ENCODE peak calls at places on chromosomes 12 and 14, in eight cellular contexts. One of them, this sample, is unnamed.

GRCh38 chr12:82671673-82672195 is 15.0 kb upstream of the TMTC2 start:
- DNase-seq in WTC11: no peak
- DNase-seq in stomach: no peak
- DNase-seq in psoas muscle: no peak
- DNase-seq in endothelial cell: no peak
- DNase-seq in colonic mucosa: no peak
- DNase-seq in GM12865: no peak
- DNase-seq in WERI-Rb-1: no peak
- DNase-seq in this sample: no peak

GRCh38 chr12:88052686-88053085 is 23.5 kb upstream of the C12orf50 start:
- DNase-seq in WTC11: peak
- DNase-seq in stomach: no peak
- DNase-seq in psoas muscle: no peak
- DNase-seq in endothelial cell: peak
- DNase-seq in colonic mucosa: peak
- DNase-seq in GM12865: peak
- DNase-seq in WERI-Rb-1: peak
- DNase-seq in this sample: no peak

GRCh38 chr14:68692216-68692615 is 100.7 kb downstream of the ZFP36L1 start:
- DNase-seq in WTC11: no peak
- DNase-seq in stomach: no peak
- DNase-seq in psoas muscle: no peak
- DNase-seq in endothelial cell: no peak
- DNase-seq in colonic mucosa: no peak
- DNase-seq in GM12865: no peak
- DNase-seq in WERI-Rb-1: no peak
- DNase-seq in this sample: no peak

GRCh38 chr12:121009744-121010143 is 6.5 kb downstream of the C12orf43 start:
- DNase-seq in WTC11: peak
- DNase-seq in stomach: peak
- DNase-seq in psoas muscle: no peak
- DNase-seq in endothelial cell: no peak
- DNase-seq in colonic mucosa: peak
- DNase-seq in GM12865: no peak
- DNase-seq in WERI-Rb-1: peak
- DNase-seq in this sample: no peak

GRCh38 chr12:26121841-26122680 is 2.8 kb downstream of the BHLHE41 start:
- DNase-seq in WTC11: peak
- DNase-seq in stomach: no peak
- DNase-seq in psoas muscle: peak
- DNase-seq in endothelial cell: peak
- DNase-seq in colonic mucosa: peak
- DNase-seq in GM12865: peak
- DNase-seq in WERI-Rb-1: peak
- DNase-seq in this sample: peak

GRCh38 chr12:124532331-124532750 is 35.1 kb downstream of the NCOR2 start:
- DNase-seq in WTC11: no peak
- DNase-seq in stomach: no peak
- DNase-seq in psoas muscle: no peak
- DNase-seq in endothelial cell: no peak
- DNase-seq in colonic mucosa: no peak
- DNase-seq in GM12865: no peak
- DNase-seq in WERI-Rb-1: peak
- DNase-seq in this sample: no peak

GRCh38 chr12:111330800-111331752 is 37.8 kb downstream of the PHETA1 start:
- DNase-seq in WTC11: no peak
- DNase-seq in stomach: no peak
- DNase-seq in psoas muscle: no peak
- DNase-seq in endothelial cell: no peak
- DNase-seq in colonic mucosa: no peak
- DNase-seq in GM12865: peak
- DNase-seq in WERI-Rb-1: peak
- DNase-seq in this sample: peak

GRCh38 chr14:57171903-57172302 is 96.8 kb downstream of the EXOC5 start:
- DNase-seq in WTC11: no peak
- DNase-seq in stomach: no peak
- DNase-seq in psoas muscle: no peak
- DNase-seq in endothelial cell: no peak
- DNase-seq in colonic mucosa: no peak
- DNase-seq in GM12865: no peak
- DNase-seq in WERI-Rb-1: no peak
- DNase-seq in this sample: no peak

GRCh38 chr12:41556176-41556575 is 368.1 kb downstream of the PDZRN4 start:
- DNase-seq in WTC11: no peak
- DNase-seq in stomach: no peak
- DNase-seq in psoas muscle: no peak
- DNase-seq in endothelial cell: no peak
- DNase-seq in colonic mucosa: no peak
- DNase-seq in GM12865: no peak
- DNase-seq in WERI-Rb-1: no peak
- DNase-seq in this sample: no peak

GRCh38 chr12:131840643-131841416 is 12.6 kb downstream of the MMP17 start:
- DNase-seq in WTC11: no peak
- DNase-seq in stomach: no peak
- DNase-seq in psoas muscle: no peak
- DNase-seq in endothelial cell: no peak
- DNase-seq in colonic mucosa: no peak
- DNase-seq in GM12865: no peak
- DNase-seq in WERI-Rb-1: no peak
- DNase-seq in this sample: no peak

GRCh38 chr14:74491952-74492351 is 1.2 kb downstream of the NPC2 start:
- DNase-seq in WTC11: no peak
- DNase-seq in stomach: no peak
- DNase-seq in psoas muscle: no peak
- DNase-seq in endothelial cell: no peak
- DNase-seq in colonic mucosa: peak
- DNase-seq in GM12865: peak
- DNase-seq in WERI-Rb-1: no peak
- DNase-seq in this sample: no peak

GRCh38 chr12:69129014-69129413 is 110.4 kb upstream of the CPSF6 start:
- DNase-seq in WTC11: no peak
- DNase-seq in stomach: no peak
- DNase-seq in psoas muscle: no peak
- DNase-seq in endothelial cell: no peak
- DNase-seq in colonic mucosa: no peak
- DNase-seq in GM12865: no peak
- DNase-seq in WERI-Rb-1: no peak
- DNase-seq in this sample: no peak

GRCh38 chr14:24186831-24187537 is 1.6 kb downstream of the IPO4 start:
- DNase-seq in WTC11: no peak
- DNase-seq in stomach: no peak
- DNase-seq in psoas muscle: no peak
- DNase-seq in endothelial cell: no peak
- DNase-seq in colonic mucosa: no peak
- DNase-seq in GM12865: no peak
- DNase-seq in WERI-Rb-1: no peak
- DNase-seq in this sample: no peak

GRCh38 chr12:124231980-124232653 is 62.8 kb upstream of the RFLNA start:
- DNase-seq in WTC11: no peak
- DNase-seq in stomach: peak
- DNase-seq in psoas muscle: peak
- DNase-seq in endothelial cell: no peak
- DNase-seq in colonic mucosa: peak
- DNase-seq in GM12865: no peak
- DNase-seq in WERI-Rb-1: peak
- DNase-seq in this sample: no peak

GRCh38 chr12:6095269-6095668 is 29.2 kb downstream of the VWF start:
- DNase-seq in WTC11: no peak
- DNase-seq in stomach: no peak
- DNase-seq in psoas muscle: no peak
- DNase-seq in endothelial cell: no peak
- DNase-seq in colonic mucosa: no peak
- DNase-seq in GM12865: no peak
- DNase-seq in WERI-Rb-1: no peak
- DNase-seq in this sample: no peak

GRCh38 chr14:101030586-101030985 is 127.1 kb upstream of the RTL1 start:
- DNase-seq in WTC11: no peak
- DNase-seq in stomach: no peak
- DNase-seq in psoas muscle: no peak
- DNase-seq in endothelial cell: no peak
- DNase-seq in colonic mucosa: no peak
- DNase-seq in GM12865: no peak
- DNase-seq in WERI-Rb-1: no peak
- DNase-seq in this sample: no peak

GRCh38 chr12:1444142-1444516 is 150.3 kb downstream of the FBXL14 start:
- DNase-seq in WTC11: no peak
- DNase-seq in stomach: no peak
- DNase-seq in psoas muscle: no peak
- DNase-seq in endothelial cell: no peak
- DNase-seq in colonic mucosa: no peak
- DNase-seq in GM12865: no peak
- DNase-seq in WERI-Rb-1: no peak
- DNase-seq in this sample: no peak

GRCh38 chr12:52082026-52082667 is 2.6 kb downstream of the SMIM41 start:
- DNase-seq in WTC11: no peak
- DNase-seq in stomach: no peak
- DNase-seq in psoas muscle: peak
- DNase-seq in endothelial cell: no peak
- DNase-seq in colonic mucosa: no peak
- DNase-seq in GM12865: no peak
- DNase-seq in WERI-Rb-1: no peak
- DNase-seq in this sample: no peak

GRCh38 chr12:72075891-72076557 is 137.4 kb downstream of the TPH2 start:
- DNase-seq in WTC11: no peak
- DNase-seq in stomach: no peak
- DNase-seq in psoas muscle: no peak
- DNase-seq in endothelial cell: no peak
- DNase-seq in colonic mucosa: no peak
- DNase-seq in GM12865: no peak
- DNase-seq in WERI-Rb-1: peak
- DNase-seq in this sample: no peak

GRCh38 chr14:61953602-61954001 is 191.4 kb downstream of the SNAPC1 start:
- DNase-seq in WTC11: no peak
- DNase-seq in stomach: no peak
- DNase-seq in psoas muscle: no peak
- DNase-seq in endothelial cell: no peak
- DNase-seq in colonic mucosa: no peak
- DNase-seq in GM12865: no peak
- DNase-seq in WERI-Rb-1: no peak
- DNase-seq in this sample: no peak

GRCh38 chr12:1173806-1174617 is 183.0 kb downstream of the ERC1 start:
- DNase-seq in WTC11: no peak
- DNase-seq in stomach: no peak
- DNase-seq in psoas muscle: no peak
- DNase-seq in endothelial cell: no peak
- DNase-seq in colonic mucosa: no peak
- DNase-seq in GM12865: peak
- DNase-seq in WERI-Rb-1: no peak
- DNase-seq in this sample: no peak

GRCh38 chr14:34059925-34060746 is 109.3 kb upstream of the EGLN3 start:
- DNase-seq in WTC11: peak
- DNase-seq in stomach: peak
- DNase-seq in psoas muscle: peak
- DNase-seq in endothelial cell: peak
- DNase-seq in colonic mucosa: peak
- DNase-seq in GM12865: peak
- DNase-seq in WERI-Rb-1: peak
- DNase-seq in this sample: peak
- TF ChIP-seq CTCF in WTC11: no peak
- TF ChIP-seq CTCF in stomach: no peak
- TF ChIP-seq CTCF in psoas muscle: peak
- TF ChIP-seq CTCF in endothelial cell: no peak
- TF ChIP-seq CTCF in colonic mucosa: peak
- TF ChIP-seq CTCF in GM12865: no peak
- TF ChIP-seq CTCF in WERI-Rb-1: peak
- TF ChIP-seq CTCF in this sample: peak

GRCh38 chr14:71309756-71310155 is 402.5 kb downstream of the PCNX1 start:
- DNase-seq in WTC11: no peak
- DNase-seq in stomach: no peak
- DNase-seq in psoas muscle: no peak
- DNase-seq in endothelial cell: no peak
- DNase-seq in colonic mucosa: no peak
- DNase-seq in GM12865: no peak
- DNase-seq in WERI-Rb-1: no peak
- DNase-seq in this sample: no peak
- TF ChIP-seq CTCF in WTC11: no peak
- TF ChIP-seq CTCF in stomach: no peak
- TF ChIP-seq CTCF in psoas muscle: no peak
- TF ChIP-seq CTCF in endothelial cell: no peak
- TF ChIP-seq CTCF in colonic mucosa: no peak
- TF ChIP-seq CTCF in GM12865: no peak
- TF ChIP-seq CTCF in WERI-Rb-1: peak
- TF ChIP-seq CTCF in this sample: no peak

DNA sequence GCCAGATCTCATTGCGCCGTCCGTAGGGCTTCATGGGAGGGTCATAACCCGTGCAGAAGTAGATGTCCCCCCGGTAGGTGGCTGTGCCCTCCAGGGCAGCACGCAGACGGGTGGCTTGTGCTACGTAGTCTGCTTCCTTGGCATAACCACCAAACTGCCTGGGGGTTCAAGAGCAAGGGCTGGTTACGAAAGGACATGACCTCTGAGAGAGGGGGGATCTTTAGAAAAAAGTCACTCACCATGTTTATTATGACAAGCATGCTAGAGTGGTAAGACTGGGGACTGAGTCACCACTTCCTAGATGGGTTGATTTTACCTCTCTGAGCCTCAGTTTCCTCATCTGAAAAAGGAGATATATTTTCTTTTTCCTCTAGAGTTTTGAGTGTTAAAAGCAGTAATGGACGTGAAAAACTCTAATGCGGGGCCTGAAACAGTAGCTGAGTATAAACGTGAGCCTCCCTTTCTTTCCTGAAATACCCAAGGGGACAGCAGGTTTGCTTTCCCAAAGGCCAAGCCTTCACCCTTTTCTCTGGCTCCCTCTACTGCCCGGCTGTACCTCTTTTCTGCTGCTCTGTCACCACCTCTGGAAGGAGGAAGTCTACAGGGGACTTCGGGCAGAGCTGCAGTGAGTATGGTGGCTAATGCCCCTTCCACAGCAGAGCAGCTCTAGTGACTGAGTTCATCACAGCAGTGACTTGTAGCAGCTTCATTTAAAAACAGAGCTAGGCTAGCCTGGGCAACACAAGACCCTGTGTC is 23.5 kb upstream of the GPRC5D start:
- DNase-seq in WTC11: peak
- DNase-seq in stomach: peak
- DNase-seq in psoas muscle: no peak
- DNase-seq in endothelial cell: peak
- DNase-seq in colonic mucosa: peak
- DNase-seq in GM12865: peak
- DNase-seq in WERI-Rb-1: peak
- DNase-seq in this sample: peak
- TF ChIP-seq CTCF in WTC11: no peak
- TF ChIP-seq CTCF in stomach: no peak
- TF ChIP-seq CTCF in psoas muscle: no peak
- TF ChIP-seq CTCF in endothelial cell: no peak
- TF ChIP-seq CTCF in colonic mucosa: no peak
- TF ChIP-seq CTCF in GM12865: peak
- TF ChIP-seq CTCF in WERI-Rb-1: peak
- TF ChIP-seq CTCF in this sample: peak

DNA sequence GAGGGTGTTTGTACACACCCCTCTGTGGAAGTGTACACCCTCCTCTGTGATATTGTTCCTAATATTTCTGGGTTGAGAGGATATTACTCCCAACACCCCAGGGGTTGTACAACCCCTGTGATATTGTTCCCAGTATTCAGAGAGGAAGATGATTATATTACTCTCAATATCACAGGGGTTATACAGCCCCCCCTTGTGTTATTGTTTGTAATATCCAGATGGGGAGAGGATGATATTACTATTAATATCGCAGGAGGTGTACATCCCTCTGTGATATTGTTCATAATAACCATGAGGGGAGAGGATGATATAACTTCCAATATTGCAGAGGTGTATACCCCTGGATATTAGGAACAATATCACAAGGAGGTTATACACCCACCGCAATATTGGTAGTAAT is 566.1 kb upstream of the MIS18BP1 start:
- DNase-seq in WTC11: no peak
- DNase-seq in stomach: no peak
- DNase-seq in psoas muscle: no peak
- DNase-seq in endothelial cell: no peak
- DNase-seq in colonic mucosa: no peak
- DNase-seq in GM12865: no peak
- DNase-seq in WERI-Rb-1: no peak
- DNase-seq in this sample: no peak
- TF ChIP-seq CTCF in WTC11: no peak
- TF ChIP-seq CTCF in stomach: no peak
- TF ChIP-seq CTCF in psoas muscle: no peak
- TF ChIP-seq CTCF in endothelial cell: no peak
- TF ChIP-seq CTCF in colonic mucosa: no peak
- TF ChIP-seq CTCF in GM12865: no peak
- TF ChIP-seq CTCF in WERI-Rb-1: no peak
- TF ChIP-seq CTCF in this sample: no peak

This sample was measured in GM10248.